ENCODE peak calls at places on chromosomes 2 and 18, in four cellular contexts. I is heart right ventricle, B is mucosa of descending colon, H is body of pancreas. Y is an unnamed sample.

GRCh38 chr2:181123798-181124217 is 143.4 kb downstream of the UBE2E3 start:
- DNase-seq in B (no peak), I (no peak), H (no peak), Y (no peak)

GRCh38 chr2:176545627-176546026 is 276.4 kb downstream of the MTX2 start:
- DNase-seq in B (no peak), H (no peak), I (no peak), Y (no peak)

GRCh38 chr2:12284487-12284886 is 432.2 kb upstream of the TRIB2 start:
- DNase-seq in I (no peak), B (no peak), H (no peak), Y (no peak)

GRCh38 chr2:230680463-230681195 is 32.0 kb upstream of the CAB39 start:
- DNase-seq in I (no peak), B (no peak), H (no peak), Y (peak; percentile 51)

GRCh38 chr18:58174285-58174684 is 130.3 kb downstream of the NEDD4L start:
- DNase-seq in B (no peak), I (no peak), H (no peak), Y (no peak)

GRCh38 chr2:232466221-232466620 is 10.3 kb downstream of the ALPI start:
- DNase-seq in H (no peak), I (no peak), B (no peak), Y (no peak)

GRCh38 chr2:172928754-172929153 is 146.9 kb upstream of the MAP3K20 start:
- DNase-seq in H (peak; percentile 30), I (no peak), B (no peak), Y (no peak)

GRCh38 chr18:48374423-48375149 is 34.6 kb downstream of the ZBTB7C start:
- DNase-seq in H (no peak), I (no peak), B (no peak), Y (no peak)

GRCh38 chr18:41038071-41038470 is 917.0 kb upstream of the PIK3C3 start:
- DNase-seq in I (no peak), H (no peak), B (no peak), Y (no peak)

GRCh38 chr2:215920244-215921100 is 92.9 kb downstream of the MREG start:
- DNase-seq in I (peak; percentile 74), B (peak; percentile 69), H (peak; percentile 60), Y (peak; percentile 14)

GRCh38 chr2:95332036-95332435 is 34.9 kb downstream of the KCNIP3 start:
- DNase-seq in H (no peak), B (peak; percentile 4), I (no peak), Y (no peak)
- TF ChIP-seq CTCF in H (no peak), B (no peak), I (no peak), Y (no peak)

DNA sequence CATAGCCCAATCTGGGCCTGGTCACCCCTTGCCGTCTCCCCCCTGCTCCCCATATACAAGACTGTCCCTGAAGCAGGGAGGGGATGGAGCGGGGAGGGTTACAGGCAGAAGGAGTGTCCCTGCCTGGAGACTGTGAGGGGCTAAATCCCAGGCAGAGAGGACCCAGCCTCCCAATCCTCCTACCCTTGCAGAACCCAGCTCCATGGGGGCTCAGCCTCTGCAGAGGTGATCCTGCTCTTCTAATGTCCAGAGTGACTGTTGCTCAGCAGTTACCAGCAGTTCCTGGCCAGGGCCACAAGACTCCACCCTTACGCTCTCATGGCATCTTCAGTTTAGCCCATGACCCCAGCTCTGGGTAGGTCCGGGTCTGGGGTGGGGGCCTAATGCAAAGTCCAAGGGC is 58.1 kb downstream of the COA5 start:
- DNase-seq in I (no peak), B (no peak), H (no peak), Y (no peak)
- H3K36me3 ChIP-seq in I (peaks cover 95% of the 10 kb centered on the region), B (no peaks in the 10 kb centered on the region), H (peaks cover 5% of the 10 kb centered on the region), Y (peaks cover 13% of the 10 kb centered on the region)

GRCh38 chr2:56806924-56807323 is 623.1 kb downstream of the CCDC85A start:
- DNase-seq in I (no peak), B (no peak), H (no peak), Y (no peak)

GRCh38 chr2:56801214-56801613 is 617.4 kb downstream of the CCDC85A start:
- DNase-seq in B (no peak), H (no peak), I (no peak), Y (no peak)

GRCh38 chr2:56803596-56803995 is 619.8 kb downstream of the CCDC85A start:
- DNase-seq in H (no peak), B (no peak), I (no peak), Y (no peak)

GRCh38 chr2:56801770-56802169 is 618.0 kb downstream of the CCDC85A start:
- DNase-seq in H (no peak), B (no peak), I (no peak), Y (peak; percentile 10)
- TF ChIP-seq CTCF in H (no peak), B (no peak), I (no peak), Y (no peak)

GRCh38 chr2:47420214-47420613 is 17.3 kb downstream of the MSH2 start:
- DNase-seq in H (no peak), I (no peak), B (no peak), Y (no peak)

GRCh38 chr2:47414682-47415458 is 11.9 kb downstream of the MSH2 start:
- DNase-seq in I (no peak), B (no peak), H (no peak), Y (no peak)
- H3K36me3 ChIP-seq in I (peaks cover 97% of the 10 kb centered on the region), B (no peaks in the 10 kb centered on the region), H (peaks cover 3% of the 10 kb centered on the region), Y (peaks cover 4% of the 10 kb centered on the region)

GRCh38 chr2:179264238-179265081 is at the start of gene SESTD1:
- DNase-seq in B (peak; percentile 76), H (peak; percentile 80), I (peak; percentile 71), Y (no peak)

GRCh38 chr2:179262077-179262660 is 2.5 kb downstream of the SESTD1 start:
- DNase-seq in H (no peak), B (no peak), I (no peak), Y (no peak)

GRCh38 chr2:179263015-179263414 is 1.6 kb downstream of the SESTD1 start:
- DNase-seq in H (no peak), B (no peak), I (no peak), Y (no peak)

GRCh38 chr2:179265082-179265575 is 497 bp upstream of the SESTD1 start:
- DNase-seq in I (no peak), B (no peak), H (no peak), Y (no peak)

DNA sequence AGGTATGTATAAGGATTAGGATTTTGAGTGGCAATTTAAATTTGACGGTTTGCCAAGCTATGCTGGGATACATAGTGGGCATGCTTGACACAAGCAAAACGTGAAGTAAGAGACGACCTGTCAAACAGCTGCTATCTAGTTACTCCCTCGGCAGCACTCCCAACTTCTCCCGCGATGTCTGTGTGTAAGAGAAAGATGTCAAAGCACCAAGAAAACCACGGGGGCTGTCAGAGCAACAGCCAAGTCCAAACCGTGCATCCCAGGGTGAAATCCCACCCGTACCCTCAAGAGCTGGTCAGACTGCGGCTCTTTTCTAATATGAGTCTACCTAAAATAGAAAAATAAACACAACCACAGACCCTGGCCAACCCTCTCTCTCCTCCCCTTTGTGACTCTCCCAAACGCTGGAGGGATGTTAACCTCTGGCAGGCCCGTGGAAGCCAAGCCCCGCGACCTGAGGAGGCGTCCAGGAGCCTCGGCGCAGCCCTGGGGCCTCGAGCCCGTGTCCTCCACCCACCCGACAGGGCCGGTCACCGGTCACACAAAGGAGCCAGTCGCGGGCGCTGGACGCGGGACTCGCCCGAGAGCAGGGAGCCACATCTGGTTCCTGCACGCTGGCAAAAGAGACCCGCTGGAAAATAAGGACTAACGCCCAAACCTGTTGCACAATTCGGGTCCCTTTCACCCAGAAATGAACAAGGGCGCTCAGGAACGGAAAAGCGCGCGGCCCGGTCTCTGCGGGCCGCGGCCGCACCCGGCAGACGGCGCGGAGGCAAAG is 983 bp downstream of the SESTD1 start:
- DNase-seq in H (peak; percentile 64), I (peak; percentile 41), B (peak; percentile 71), Y (no peak)
- TF ChIP-seq CTCF in H (no peak), I (no peak), B (no peak), Y (no peak)

GRCh38 chr2:208274748-208275147 is 8.7 kb downstream of the PIKFYVE start:
- DNase-seq in H (no peak), I (no peak), B (no peak), Y (no peak)
- H3K36me3 ChIP-seq in H (peaks cover 23% of the 10 kb centered on the region), I (peaks cover 87% of the 10 kb centered on the region), B (no peaks in the 10 kb centered on the region), Y (peaks cover 6% of the 10 kb centered on the region)

GRCh38 chr2:3535794-3536681 is 16.7 kb upstream of the ADI1 start:
- DNase-seq in I (peak; percentile 65), H (peak; percentile 51), B (peak; percentile 45), Y (peak; percentile 87)

GRCh38 chr2:3539836-3540235 is 18.3 kb downstream of the RNASEH1 start:
- DNase-seq in I (no peak), B (no peak), H (no peak), Y (no peak)

GRCh38 chr2:3534251-3534814 is 15.0 kb upstream of the ADI1 start:
- DNase-seq in B (no peak), I (no peak), H (no peak), Y (no peak)

GRCh38 chr2:3535467-3535793 is 16.1 kb upstream of the ADI1 start:
- DNase-seq in I (no peak), B (no peak), H (no peak), Y (no peak)

GRCh38 chr2:3536682-3537632 is 17.6 kb upstream of the ADI1 start:
- DNase-seq in I (peak; percentile 68), H (peak; percentile 13), B (no peak), Y (no peak)
- TF ChIP-seq CTCF in I (peak; percentile 25), H (no peak), B (no peak), Y (peak; percentile 65)

GRCh38 chr18:23669804-23670203 is 7.1 kb upstream of the ANKRD29 start:
- DNase-seq in I (no peak), H (no peak), B (no peak), Y (no peak)

GRCh38 chr18:23675896-23676295 is 13.2 kb upstream of the ANKRD29 start:
- DNase-seq in B (no peak), I (no peak), H (no peak), Y (no peak)

GRCh38 chr18:23671564-23671963 is 8.9 kb upstream of the ANKRD29 start:
- DNase-seq in I (no peak), B (no peak), H (no peak), Y (no peak)

GRCh38 chr18:23675236-23675635 is 12.5 kb upstream of the ANKRD29 start:
- DNase-seq in B (no peak), I (no peak), H (no peak), Y (no peak)

DNA sequence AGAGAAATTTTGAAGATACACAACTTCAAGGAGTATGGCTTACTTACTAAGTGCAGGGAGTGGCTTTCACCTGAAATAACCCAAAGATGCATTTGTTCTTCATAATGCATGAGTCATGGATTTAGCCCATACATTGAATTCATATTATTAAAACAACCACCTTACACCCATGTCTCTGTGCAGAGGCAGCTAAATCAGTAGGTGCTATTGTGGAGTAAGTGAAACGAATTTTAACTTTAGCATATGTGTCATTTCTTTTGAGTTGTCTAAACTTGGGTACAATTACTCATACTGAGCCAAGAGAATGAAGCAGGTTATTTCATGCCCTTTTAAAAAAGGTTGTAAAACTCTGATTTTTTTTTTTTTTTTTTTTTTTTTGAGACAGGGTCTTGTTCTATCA is 11.0 kb upstream of the ANKRD29 start:
- DNase-seq in I (no peak), H (no peak), B (no peak), Y (no peak)
- H3K36me3 ChIP-seq in I (no peaks in the 10 kb centered on the region), H (no peaks in the 10 kb centered on the region), B (no peaks in the 10 kb centered on the region), Y (no peaks in the 10 kb centered on the region)

Y was measured in BJ.